ENCODE peak calls at places on chromosome 4, in five cellular contexts. Q, Z, J, R and C are unnamed samples.

GRCh38 chr4:153523171-153523757 is 57.1 kb downstream of the TMEM131L start:
- DNase-seq in Q (peak; percentile 50), Z (no peak), J (no peak), R (no peak), C (no peak)

GRCh38 chr4:89290727-89291126 is 16.9 kb downstream of the GPRIN3 start:
- DNase-seq in Q (no peak), Z (no peak), J (no peak), R (no peak), C (no peak)

GRCh38 chr4:154064244-154064643 is 275.4 kb upstream of the SFRP2 start:
- DNase-seq in Q (no peak), Z (no peak), J (no peak), R (no peak), C (no peak)

GRCh38 chr4:120750152-120750525 is 172.4 kb downstream of the PRDM5 start:
- DNase-seq in Q (no peak), Z (no peak), J (no peak), R (no peak), C (no peak)

GRCh38 chr4:174045381-174045780 is 238.1 kb downstream of the FBXO8 start:
- DNase-seq in Q (no peak), Z (no peak), J (no peak), R (no peak), C (no peak)

GRCh38 chr4:28279249-28279648 is 1418.6 kb downstream of the STIM2 start:
- DNase-seq in Q (no peak), Z (no peak), J (no peak), R (no peak), C (no peak)

GRCh38 chr4:6030679-6031078 is 12.4 kb upstream of the C4orf50 start:
- DNase-seq in Q (no peak), Z (no peak), J (no peak), R (no peak), C (no peak)

GRCh38 chr4:85909851-85910250 is 434.9 kb downstream of the ARHGAP24 start:
- DNase-seq in Q (no peak), Z (no peak), J (no peak), R (no peak), C (no peak)

GRCh38 chr4:6331018-6331417 is 61.4 kb downstream of the WFS1 start:
- DNase-seq in Q (no peak), Z (peak; percentile 47), J (no peak), R (no peak), C (peak; percentile 43)

GRCh38 chr4:54449999-54450398 is 207.8 kb upstream of the KIT start:
- DNase-seq in Q (no peak), Z (no peak), J (no peak), R (no peak), C (no peak)

GRCh38 chr4:110487873-110488272 is 11.9 kb downstream of the ENPEP start:
- DNase-seq in Q (no peak), Z (peak; percentile 19), J (no peak), R (no peak), C (peak; percentile 33)

GRCh38 chr4:153067376-153067775 is 131.3 kb downstream of the FHDC1 start:
- DNase-seq in Q (no peak), Z (peak; percentile 69), J (no peak), R (no peak), C (peak; percentile 62)

GRCh38 chr4:82661153-82661552 is 99.4 kb upstream of the TMEM150C start:
- DNase-seq in Q (no peak), Z (no peak), J (no peak), R (no peak), C (no peak)

GRCh38 chr4:108219998-108220397 is 51.3 kb upstream of the LEF1 start:
- DNase-seq in Q (no peak), Z (no peak), J (no peak), R (no peak), C (no peak)

GRCh38 chr4:5711479-5712184 is 631 bp downstream of the EVC start:
- DNase-seq in Q (no peak), Z (peak; percentile 25), J (no peak), R (no peak), C (peak; percentile 87)

GRCh38 chr4:40721730-40722171 is 28.0 kb upstream of the NSUN7 start:
- DNase-seq in Q (no peak), Z (peak; percentile 24), J (no peak), R (no peak), C (peak; percentile 41)

GRCh38 chr4:77600521-77601451 is 4.8 kb upstream of the CXCL13 start:
- DNase-seq in Q (peak; percentile 64), Z (peak; percentile 58), J (peak; percentile 37), R (peak; percentile 38), C (peak; percentile 58)

DNA sequence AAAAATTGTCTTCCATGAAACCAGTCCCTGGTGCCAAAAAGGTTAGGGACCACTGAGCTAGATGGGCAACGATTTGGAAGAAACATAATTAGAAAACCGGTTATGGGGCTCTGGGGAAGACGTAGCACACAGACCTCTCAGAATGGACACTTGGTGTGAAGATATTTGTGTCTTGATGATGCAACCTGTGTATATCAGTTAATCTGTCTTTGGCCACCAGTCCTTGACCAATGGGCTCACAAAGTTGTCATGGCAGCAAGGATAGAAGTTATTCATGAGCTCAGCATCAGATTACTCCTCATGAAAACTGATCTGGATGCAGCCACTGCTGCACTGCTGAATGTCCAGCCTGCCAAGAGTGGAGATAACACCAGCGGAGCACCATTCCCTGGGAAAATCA is 13.6 kb downstream of the MTNR1A start:
- DNase-seq in Q (no peak), Z (no peak), J (no peak), R (no peak), C (no peak)
- H3K4me2 ChIP-seq in Q (no peak overlapping the region), Z (no peak overlapping the region), J (no peak overlapping the region), R (no peak overlapping the region), C (no peak overlapping the region)

GRCh38 chr4:4288098-4288497 is 1.9 kb downstream of the LYAR start:
- DNase-seq in Q (no peak), Z (no peak), J (no peak), R (no peak), C (no peak)

GRCh38 chr4:4293279-4293678 is 3.2 kb downstream of the ZBTB49 start:
- DNase-seq in Q (no peak), Z (no peak), J (no peak), R (no peak), C (no peak)

GRCh38 chr4:4289930-4290850 is at the start of the genes LYAR and ZBTB49:
- DNase-seq in Q (peak; percentile 96), Z (peak; percentile 89), J (peak; percentile 76), R (peak; percentile 97), C (peak; percentile 96)

GRCh38 chr4:4289055-4289454 is 899 bp downstream of the LYAR start:
- DNase-seq in Q (no peak), Z (no peak), J (no peak), R (no peak), C (peak; percentile 37)

GRCh38 chr4:4289575-4289929 is 402 bp downstream of the LYAR start:
- DNase-seq in Q (no peak), Z (peak; percentile 9), J (no peak), R (no peak), C (peak; percentile 68)
- TF ChIP-seq EZH2phosphoT487 in Q (no peak), Z (no peak), J (no peak), R (no peak), C (no peak)

GRCh38 chr4:123505457-123506310 is 109.1 kb downstream of the SPRY1 start:
- DNase-seq in Q (peak; percentile 90), Z (peak; percentile 41), J (no peak), R (peak; percentile 41), C (peak; percentile 60)
- H3K9ac ChIP-seq in Q (no peak overlapping the region), Z (peak overlapping the region; percentile 75), J (peak overlapping the region; percentile 33), R (no peak overlapping the region), C (peak overlapping the region; percentile 46)

DNA sequence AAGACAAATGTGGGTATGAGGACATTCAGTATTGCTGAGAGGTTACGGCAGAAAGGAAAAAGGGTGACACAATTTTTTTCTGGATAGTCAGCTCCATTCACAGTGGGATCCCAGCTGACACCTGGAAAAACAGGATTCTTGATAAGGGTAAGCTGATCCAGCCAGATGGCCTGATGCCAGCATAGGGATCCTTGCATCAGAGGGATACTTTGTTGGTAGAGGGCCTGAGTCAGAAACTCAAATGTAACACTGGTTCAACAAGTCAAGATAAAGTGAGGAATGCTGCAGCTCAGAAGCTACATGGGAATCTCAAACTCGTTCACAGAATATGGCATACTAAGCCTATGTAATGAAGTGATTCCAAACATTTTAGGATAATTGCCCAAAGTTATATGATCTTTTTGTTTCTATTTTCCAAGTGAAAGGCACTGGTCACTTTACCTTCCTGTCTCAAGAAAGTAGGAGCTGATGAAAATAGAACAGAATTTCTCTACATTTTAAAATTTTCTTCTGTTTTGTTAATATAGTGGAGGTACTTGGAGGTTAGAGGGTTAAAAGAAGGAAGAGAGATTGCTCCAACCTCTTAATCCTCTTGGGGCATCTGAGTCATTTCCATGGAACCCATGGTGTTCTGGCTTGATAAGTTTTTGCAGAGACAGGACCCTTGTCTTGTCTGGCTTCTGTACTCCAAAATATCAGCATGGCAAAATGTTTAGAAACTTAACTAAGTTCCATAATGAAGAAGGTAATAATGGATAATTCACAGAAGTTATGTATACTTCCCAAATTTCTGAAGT is 727.0 kb downstream of the C4orf33 start:
- DNase-seq in Q (no peak), Z (peak; percentile 73), J (peak; percentile 53), R (no peak), C (no peak)
- H3K4me2 ChIP-seq in Q (no peak overlapping the region), Z (no peak overlapping the region), J (peak overlapping the region; percentile 39), R (no peak overlapping the region), C (no peak overlapping the region)

GRCh38 chr4:104989363-104989762 is 157.3 kb upstream of the TET2 start:
- DNase-seq in Q (no peak), Z (peak; percentile 4), J (no peak), R (no peak), C (no peak)
- TF ChIP-seq EZH2phosphoT487 in Q (no peak), Z (no peak), J (no peak), R (no peak), C (no peak)

DNA sequence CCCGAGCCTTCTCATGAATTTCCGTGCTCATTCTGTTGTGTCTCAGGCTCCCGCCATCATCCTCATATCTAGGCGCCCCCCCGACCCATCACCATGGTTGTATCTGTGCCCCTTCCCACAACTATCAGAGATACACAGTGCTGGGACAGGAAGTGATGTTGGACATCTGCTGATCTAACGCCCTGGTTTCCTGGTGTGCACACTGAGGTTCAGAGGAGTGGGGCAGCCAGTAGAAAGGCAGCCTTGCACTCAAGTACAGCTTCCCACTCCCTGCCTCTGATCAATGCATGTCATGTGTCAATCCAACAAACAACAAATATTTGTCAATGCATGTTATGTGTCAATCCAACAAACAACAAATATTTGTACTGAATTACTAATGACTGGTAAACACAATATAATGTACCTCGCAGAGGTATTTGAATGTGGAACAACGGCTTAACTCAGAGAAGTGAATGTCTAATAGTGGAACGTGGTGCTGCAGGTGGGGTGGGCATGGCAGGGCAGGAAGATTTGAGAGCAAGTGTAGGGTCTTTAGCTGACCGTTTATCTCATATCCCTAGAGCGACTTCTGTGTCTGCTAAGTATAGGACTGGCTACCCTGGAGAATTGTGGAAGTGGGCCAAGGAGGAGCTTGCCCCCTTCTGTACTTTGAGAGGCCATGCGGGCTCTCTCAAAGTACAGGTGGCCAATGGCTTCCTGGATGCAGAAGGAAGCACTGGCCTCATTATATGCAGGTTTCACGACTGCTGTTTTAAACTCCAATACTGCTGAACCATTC is 10.3 kb upstream of the SEL1L3 start:
- DNase-seq in Q (no peak), Z (no peak), J (no peak), R (no peak), C (no peak)
- H3K9ac ChIP-seq in Q (no peak overlapping the region), Z (no peak overlapping the region), J (no peak overlapping the region), R (no peak overlapping the region), C (no peak overlapping the region)